ENCODE peak calls at places on chromosomes 1 and 21, in six cellular contexts. Q is mucosa of descending colon; Z is prostate gland; H is activated CD4-positive, alpha-beta T cell treated with anti-CD3 and anti-CD28 coated beads, Interleukin-2, amount 10 ng/mL, durations not matched to agents 24 days and 14 days; L is stimulated activated CD4-positive, alpha-beta T cell treated with anti-CD3 and anti-CD28 coated beads, Interleukin-4, amount 100 ng/mL, for 1 hour; K is HFFc6. X is an unnamed sample.

GRCh38 chr1:15148475-15148874 is 5.1 kb upstream of the TMEM51 start:
- DNase-seq in H (no peak), Q (no peak), Z (no peak), K (no peak), L (no peak), X (no peak)

GRCh38 chr1:214584805-214585766 is 17.9 kb upstream of the CENPF start:
- DNase-seq in Z (no peak), H (no peak), Q (no peak), L (no peak), K (peak), X (no peak)

GRCh38 chr1:169894424-169895145 is 889 bp upstream of the SCYL3 start:
- DNase-seq in L (no peak), Z (no peak), Q (peak), H (no peak), K (no peak), X (no peak)

GRCh38 chr1:149843302-149844041 is 55.9 kb upstream of the BOLA1 start:
- DNase-seq in Q (no peak), H (peak), L (no peak), Z (peak), K (no peak), X (no peak)

GRCh38 chr1:200437556-200438203 is 27.8 kb upstream of the ZNF281 start:
- DNase-seq in H (peak), K (no peak), Q (no peak), L (no peak), Z (no peak), X (no peak)

GRCh38 chr1:180863158-180863775 is 49.4 kb upstream of the KIAA1614 start:
- DNase-seq in Z (peak), L (no peak), H (peak), K (peak), Q (no peak), X (peak)

GRCh38 chr1:8047112-8047511 is 21.0 kb upstream of the ERRFI1 start:
- DNase-seq in K (no peak), Q (no peak), H (no peak), L (no peak), Z (no peak), X (no peak)

GRCh38 chr21:45286671-45287437 is 841 bp downstream of the POFUT2 start:
- DNase-seq in Q (peak), Z (no peak), H (no peak), K (no peak), L (no peak), X (no peak)

GRCh38 chr1:42937836-42938595 is 20.7 kb downstream of the SLC2A1 start:
- DNase-seq in H (no peak), Q (peak), Z (peak), L (no peak), K (no peak), X (no peak)

GRCh38 chr1:44417351-44418021 is 12.4 kb downstream of the RNF220 start:
- DNase-seq in L (peak), Q (peak), H (peak), Z (no peak), K (no peak), X (no peak)

GRCh38 chr1:242240061-242240460 is 241.2 kb upstream of the MAP1LC3C start:
- DNase-seq in K (no peak), L (no peak), H (no peak), Z (no peak), Q (no peak), X (no peak)

GRCh38 chr1:207890136-207890738 is 20.7 kb downstream of the CD34 start:
- DNase-seq in Z (no peak), H (no peak), L (no peak), Q (no peak), K (peak), X (no peak)

GRCh38 chr1:198528376-198528775 is 12.1 kb downstream of the ATP6V1G3 start:
- DNase-seq in Q (no peak), Z (no peak), H (no peak), K (peak), L (no peak), X (no peak)

GRCh38 chr1:20487236-20487590 is 1.2 kb upstream of the CAMK2N1 start:
- DNase-seq in Q (no peak), Z (no peak), H (no peak), L (no peak), K (no peak), X (no peak)

GRCh38 chr1:25926731-25927496 is 20.7 kb upstream of the STMN1 start:
- DNase-seq in H (no peak), Q (no peak), L (no peak), Z (no peak), K (no peak), X (no peak)

GRCh38 chr1:161180643-161181042 is 3.3 kb upstream of the B4GALT3 start:
- DNase-seq in Z (no peak), K (no peak), L (no peak), H (no peak), Q (no peak), X (no peak)

GRCh38 chr1:58905628-58906256 is 121.9 kb upstream of the JUN start:
- DNase-seq in K (no peak), H (no peak), Q (no peak), Z (no peak), L (no peak), X (no peak)

GRCh38 chr1:219271914-219272545 is 98.4 kb downstream of the LYPLAL1 start:
- DNase-seq in Q (no peak), K (no peak), H (no peak), Z (no peak), L (no peak), X (no peak)

GRCh38 chr1:223549740-223550139 is 115.8 kb downstream of the CAPN8 start:
- DNase-seq in L (no peak), Q (no peak), K (no peak), H (no peak), Z (no peak), X (no peak)

GRCh38 chr1:221105578-221105977 is 226.3 kb downstream of the HLX start:
- DNase-seq in L (no peak), Z (no peak), Q (no peak), K (no peak), H (no peak), X (no peak)

GRCh38 chr1:170530972-170531757 is 801 bp upstream of the GORAB start:
- DNase-seq in K (no peak), L (peak), Z (no peak), H (no peak), Q (peak), X (no peak)

GRCh38 chr1:84971957-84972356 is 25.0 kb downstream of the MCOLN2 start:
- DNase-seq in Q (no peak), L (no peak), Z (no peak), K (no peak), H (no peak), X (no peak)

GRCh38 chr1:3642921-3643675 is 6.8 kb downstream of the WRAP73 start:
- DNase-seq in K (no peak), Z (no peak), L (no peak), H (no peak), Q (peak), X (no peak)

GRCh38 chr1:185317886-185318310 is 855 bp upstream of the IVNS1ABP start:
- DNase-seq in Q (peak), H (peak), L (peak), Z (peak), K (peak), X (no peak)

GRCh38 chr1:93702828-93703183 is 21.2 kb upstream of the BCAR3 start:
- DNase-seq in Q (no peak), K (no peak), Z (no peak), L (no peak), H (no peak), X (no peak)

GRCh38 chr1:63363014-63363413 is 4.4 kb upstream of the ALG6 start:
- DNase-seq in L (no peak), H (no peak), Z (no peak), K (no peak), Q (no peak), X (no peak)

GRCh38 chr1:187509091-187509490 is 680.3 kb downstream of the PLA2G4A start:
- DNase-seq in H (no peak), L (no peak), Q (no peak), Z (no peak), K (no peak), X (no peak)

GRCh38 chr1:100543640-100544039 is 5.7 kb downstream of the GPR88 start:
- DNase-seq in H (peak), L (no peak), K (no peak), Z (no peak), Q (no peak), X (no peak)

GRCh38 chr1:15353839-15354579 is 55.7 kb upstream of the EFHD2 start:
- DNase-seq in H (no peak), L (no peak), K (no peak), Z (no peak), Q (no peak), X (no peak)

GRCh38 chr21:38500073-38500472 is 1.8 kb upstream of the ERG start:
- DNase-seq in Z (no peak), L (no peak), K (no peak), Q (no peak), H (no peak), X (no peak)

GRCh38 chr1:47913225-47913823 is 83.9 kb downstream of the TRABD2B start:
- DNase-seq in Q (no peak), L (no peak), K (no peak), Z (no peak), H (no peak), X (no peak)

GRCh38 chr1:16082283-16083038 is 9.0 kb upstream of the FAM131C start:
- DNase-seq in H (peak), L (peak), K (peak), Z (peak), Q (peak), X (peak)

GRCh38 chr1:77889240-77889637 is 815 bp downstream of the NEXN start:
- DNase-seq in H (no peak), K (peak), Z (no peak), Q (no peak), L (no peak), X (no peak)

X was measured in GM06990.